ENCODE peak calls at places on chromosomes 2 and 18, in four cellular contexts. One of them, this sample, is unnamed.

GRCh38 chr2:77487074-77487803 is 34.9 kb downstream of the LRRTM4 start:
- DNase-seq in T-helper 2 cell treated with Interferon-gamma antibody and Interleukin-4, amounts not matched to agents 5 μg/mL and 100 μg/mL, for 36 hours: no peak
- DNase-seq in GM06990: no peak
- DNase-seq in cardiac muscle cell: no peak
- DNase-seq in this sample: no peak

GRCh38 chr2:236008006-236008405 is 160.2 kb downstream of the GBX2 start:
- DNase-seq in GM06990: no peak
- DNase-seq in cardiac muscle cell: no peak
- DNase-seq in T-helper 2 cell treated with Interferon-gamma antibody and Interleukin-4, amounts not matched to agents 5 μg/mL and 100 μg/mL, for 36 hours: no peak
- DNase-seq in this sample: no peak

GRCh38 chr2:103594823-103595222 is 833.0 kb downstream of the TMEM182 start:
- DNase-seq in cardiac muscle cell: no peak
- DNase-seq in T-helper 2 cell treated with Interferon-gamma antibody and Interleukin-4, amounts not matched to agents 5 μg/mL and 100 μg/mL, for 36 hours: no peak
- DNase-seq in GM06990: no peak
- DNase-seq in this sample: no peak

GRCh38 chr18:37567061-37567993 is 1.7 kb upstream of the CELF4 start:
- DNase-seq in T-helper 2 cell treated with Interferon-gamma antibody and Interleukin-4, amounts not matched to agents 5 μg/mL and 100 μg/mL, for 36 hours: no peak
- DNase-seq in cardiac muscle cell: no peak
- DNase-seq in GM06990: no peak
- DNase-seq in this sample: no peak

GRCh38 chr2:217367464-217367863 is 507.6 kb upstream of the TNP1 start:
- DNase-seq in T-helper 2 cell treated with Interferon-gamma antibody and Interleukin-4, amounts not matched to agents 5 μg/mL and 100 μg/mL, for 36 hours: no peak
- DNase-seq in GM06990: no peak
- DNase-seq in cardiac muscle cell: no peak
- DNase-seq in this sample: no peak

GRCh38 chr18:75279381-75279780 is 68.8 kb downstream of the TSHZ1 start:
- DNase-seq in cardiac muscle cell: no peak
- DNase-seq in T-helper 2 cell treated with Interferon-gamma antibody and Interleukin-4, amounts not matched to agents 5 μg/mL and 100 μg/mL, for 36 hours: no peak
- DNase-seq in GM06990: no peak
- DNase-seq in this sample: no peak

GRCh38 chr2:177881001-177881748 is 191.4 kb downstream of the PDE11A start:
- DNase-seq in cardiac muscle cell: no peak
- DNase-seq in T-helper 2 cell treated with Interferon-gamma antibody and Interleukin-4, amounts not matched to agents 5 μg/mL and 100 μg/mL, for 36 hours: no peak
- DNase-seq in GM06990: no peak
- DNase-seq in this sample: no peak

GRCh38 chr2:7813541-7814310 is 868.1 kb upstream of the ID2 start:
- DNase-seq in cardiac muscle cell: peak
- DNase-seq in T-helper 2 cell treated with Interferon-gamma antibody and Interleukin-4, amounts not matched to agents 5 μg/mL and 100 μg/mL, for 36 hours: no peak
- DNase-seq in GM06990: no peak
- DNase-seq in this sample: no peak

GRCh38 chr2:8684885-8685696 is 3.2 kb downstream of the ID2 start:
- DNase-seq in GM06990: peak
- DNase-seq in T-helper 2 cell treated with Interferon-gamma antibody and Interleukin-4, amounts not matched to agents 5 μg/mL and 100 μg/mL, for 36 hours: peak
- DNase-seq in cardiac muscle cell: peak
- DNase-seq in this sample: peak

GRCh38 chr2:31136000-31136399 is 2.2 kb downstream of the GALNT14 start:
- DNase-seq in GM06990: no peak
- DNase-seq in cardiac muscle cell: no peak
- DNase-seq in T-helper 2 cell treated with Interferon-gamma antibody and Interleukin-4, amounts not matched to agents 5 μg/mL and 100 μg/mL, for 36 hours: no peak
- DNase-seq in this sample: no peak